ENCODE peak calls at places on chromosome 12, in ten cellular contexts. S, E, G, F, D, Q, L, U, B and Z are unnamed samples.

GRCh38 chr12:27194644-27195043 is 49.4 kb upstream of the STK38L start:
- DNase-seq in S (no peak), E (no peak), G (no peak), F (no peak), D (no peak), Q (no peak), L (no peak), U (no peak), B (no peak), Z (no peak)

GRCh38 chr12:109987615-109988014 is 8.6 kb downstream of the GIT2 start:
- DNase-seq in S (no peak), E (no peak), G (no peak), F (no peak), D (peak; percentile 28), Q (peak; percentile 90), L (no peak), U (no peak), B (no peak), Z (no peak)

GRCh38 chr12:92075425-92075891 is 70.2 kb downstream of the BTG1 start:
- DNase-seq in S (peak; percentile 67), E (peak; percentile 61), G (peak; percentile 77), F (no peak), D (no peak), Q (peak; percentile 55), L (no peak), U (no peak), B (no peak), Z (no peak)

GRCh38 chr12:6869049-6870021 is 2.0 kb downstream of the TPI1 start:
- DNase-seq in S (peak; percentile 73), E (peak; percentile 79), G (peak; percentile 77), F (peak; percentile 79), D (peak; percentile 86), Q (no peak), L (peak; percentile 81), U (peak; percentile 72), B (no peak), Z (peak; percentile 88)

GRCh38 chr12:45991289-45992249 is 1.2 kb upstream of the SCAF11 start:
- DNase-seq in S (peak; percentile 59), E (peak; percentile 62), G (peak; percentile 54), F (peak; percentile 74), D (peak; percentile 81), Q (no peak), L (peak; percentile 81), U (peak; percentile 79), B (peak; percentile 68), Z (peak; percentile 86)

GRCh38 chr12:10143205-10143604 is 13.2 kb upstream of the CLEC7A start:
- DNase-seq in S (no peak), E (no peak), G (no peak), F (no peak), D (no peak), Q (no peak), L (peak; percentile 73), U (no peak), B (no peak), Z (no peak)

GRCh38 chr12:71160585-71160984 is 2.8 kb upstream of the TSPAN8 start:
- DNase-seq in S (no peak), E (no peak), G (no peak), F (no peak), D (no peak), Q (no peak), L (no peak), U (no peak), B (no peak), Z (no peak)

GRCh38 chr12:50061946-50062725 is 4.7 kb downstream of the ASIC1 start:
- DNase-seq in S (peak; percentile 57), E (no peak), G (no peak), F (no peak), D (no peak), Q (no peak), L (no peak), U (no peak), B (no peak), Z (no peak)

GRCh38 chr12:11688379-11688778 is 38.9 kb downstream of the ETV6 start:
- DNase-seq in S (no peak), E (no peak), G (no peak), F (no peak), D (no peak), Q (no peak), L (no peak), U (no peak), B (no peak), Z (no peak)

GRCh38 chr12:50087995-50088394 is 2.9 kb downstream of the SMARCD1 start:
- DNase-seq in S (peak; percentile 61), E (peak; percentile 63), G (peak; percentile 36), F (no peak), D (no peak), Q (no peak), L (no peak), U (no peak), B (no peak), Z (no peak)

GRCh38 chr12:91921555-91921954 is 224.1 kb downstream of the BTG1 start:
- DNase-seq in S (no peak), E (no peak), G (no peak), F (no peak), D (no peak), Q (no peak), L (no peak), U (no peak), B (no peak), Z (no peak)

GRCh38 chr12:132186208-132186856 is 42.1 kb downstream of the NOC4L start:
- DNase-seq in S (no peak), E (no peak), G (no peak), F (no peak), D (no peak), Q (no peak), L (no peak), U (no peak), B (no peak), Z (no peak)

GRCh38 chr12:132186857-132187620 is 42.8 kb downstream of the NOC4L start:
- DNase-seq in S (no peak), E (no peak), G (no peak), F (no peak), D (no peak), Q (no peak), L (no peak), U (no peak), B (no peak), Z (no peak)

GRCh38 chr12:132187646-132188450 is 43.6 kb downstream of the NOC4L start:
- DNase-seq in S (no peak), E (no peak), G (no peak), F (no peak), D (no peak), Q (no peak), L (no peak), U (no peak), B (no peak), Z (no peak)

GRCh38 chr12:132182711-132183365 is 38.6 kb downstream of the NOC4L start:
- DNase-seq in S (no peak), E (no peak), G (no peak), F (no peak), D (no peak), Q (no peak), L (no peak), U (no peak), B (no peak), Z (no peak)

DNA sequence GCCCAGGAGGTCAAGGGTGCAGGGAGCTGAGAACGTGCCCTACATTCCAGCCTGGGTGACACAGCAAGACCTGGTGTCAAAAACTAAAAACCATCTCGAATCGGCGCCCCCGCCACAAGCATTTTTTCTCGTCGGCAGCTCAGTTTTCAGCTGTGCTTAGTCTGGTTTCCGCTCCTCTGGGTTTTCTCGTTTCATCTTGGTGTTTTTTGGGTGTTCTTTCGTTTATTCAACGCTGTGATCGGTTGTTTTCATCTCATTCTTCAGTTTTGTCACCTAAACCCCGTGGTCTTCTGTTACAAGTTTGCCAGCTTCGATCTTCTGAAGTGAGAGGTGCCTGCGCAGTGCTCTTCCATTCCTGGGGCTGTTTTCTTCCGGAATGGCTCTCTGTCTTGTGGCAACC is 41.4 kb downstream of the NOC4L start:
- DNase-seq in S (no peak), E (no peak), G (no peak), F (no peak), D (no peak), Q (no peak), L (no peak), U (no peak), B (no peak), Z (no peak)
- H3K4me3 ChIP-seq in S (no peak overlapping the region), E (no peak overlapping the region), G (no peak overlapping the region), F (peak overlapping the region; percentile 17), D (no peak overlapping the region), Q (no peak overlapping the region), L (peak overlapping the region; percentile 12), U (no peak overlapping the region), B (no peak overlapping the region), Z (no peak overlapping the region)

DNA sequence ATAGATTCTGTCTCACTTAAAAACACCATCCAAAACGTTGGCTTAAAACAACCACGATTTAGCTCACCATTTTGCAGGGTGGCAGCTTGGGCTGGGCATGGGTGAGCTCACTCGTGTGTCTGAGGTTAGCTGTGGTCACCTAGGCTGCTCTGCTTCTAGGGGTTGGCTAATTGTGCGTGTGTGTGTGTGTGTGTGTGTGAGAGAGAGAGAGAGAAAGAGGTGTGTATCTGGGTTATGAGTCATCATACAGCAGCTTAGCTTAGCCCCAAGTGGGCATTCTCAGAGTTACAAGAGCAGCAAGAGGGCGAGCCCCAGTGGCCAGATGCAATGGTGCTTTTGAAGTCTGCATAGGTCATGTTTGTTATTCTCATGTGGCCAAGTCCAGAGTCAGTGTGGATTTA is 6.0 kb downstream of the FBXW8 start:
- DNase-seq in S (peak; percentile 83), E (peak; percentile 73), G (peak; percentile 89), F (no peak), D (no peak), Q (peak; percentile 58), L (peak; percentile 66), U (peak; percentile 11), B (no peak), Z (peak; percentile 65)
- TF ChIP-seq CTCF in S (peak; percentile 40), E (peak; percentile 3), G (no peak), F (peak; percentile 48), D (no peak), Q (peak; percentile 26), L (peak; percentile 31), U (no peak), B (peak; percentile 28), Z (peak; percentile 45)

GRCh38 chr12:66242261-66242760 is 53.3 kb downstream of the IRAK3 start:
- DNase-seq in S (no peak), E (no peak), G (no peak), F (no peak), D (no peak), Q (no peak), L (no peak), U (no peak), B (no peak), Z (no peak)
- H3K4me3 ChIP-seq in S (no peak overlapping the region), E (no peak overlapping the region), G (no peak overlapping the region), F (no peak overlapping the region), D (no peak overlapping the region), Q (no peak overlapping the region), L (no peak overlapping the region), U (no peak overlapping the region), B (no peak overlapping the region), Z (no peak overlapping the region)

DNA sequence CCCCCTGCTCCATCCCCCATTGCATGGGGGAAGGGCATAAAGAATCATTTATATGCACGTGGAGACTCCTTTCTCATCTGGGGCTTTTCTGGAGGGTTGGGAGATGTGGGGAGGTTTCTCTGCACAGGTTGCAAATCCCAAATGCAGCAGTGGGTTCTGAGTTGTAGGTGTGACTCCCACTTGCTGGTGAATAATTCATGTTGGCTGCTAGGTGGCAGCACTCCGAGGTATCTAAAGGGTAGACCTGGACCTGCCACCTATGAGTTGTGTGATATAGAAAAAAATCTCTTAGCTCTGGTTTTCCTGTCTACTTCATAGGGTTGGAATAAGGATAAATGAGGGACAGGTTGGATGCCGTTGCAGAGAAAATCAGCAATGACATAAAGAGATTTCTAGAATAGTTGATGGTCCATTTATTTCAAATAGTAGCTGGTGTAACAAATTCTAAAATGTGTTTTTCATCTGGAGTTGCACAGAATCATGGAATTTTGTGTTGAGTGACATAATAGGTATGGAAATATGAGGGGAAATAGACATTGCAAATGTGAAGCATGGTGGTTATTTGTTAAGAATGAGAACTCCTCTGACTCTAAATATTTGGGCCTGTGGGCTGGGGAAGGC is 4.6 kb downstream of the MARCHF9 start:
- DNase-seq in S (no peak), E (peak; percentile 34), G (no peak), F (no peak), D (no peak), Q (no peak), L (peak; percentile 55), U (no peak), B (no peak), Z (peak; percentile 42)
- TF ChIP-seq CTCF in S (peak; percentile 46), E (peak; percentile 48), G (peak; percentile 18), F (peak; percentile 61), D (no peak), Q (peak; percentile 49), L (peak; percentile 60), U (peak; percentile 33), B (peak; percentile 77), Z (peak; percentile 71)